ENCODE peak calls at places on chromosomes 7 and 10, in six cellular contexts. E is lower lobe of right lung; G is IMR-90; C is effector memory CD4-positive, alpha-beta T cell; B is neuronal stem cell; X is esophagus squamous epithelium. U is an unnamed sample. For H3K9me3, the result is how much of the 10 kb centered on the place peaks cover.

GRCh38 chr7:88260700-88261099 is 40.9 kb upstream of the SRI start:
- DNase-seq in E (no peak), G (no peak), C (no peak), B (no peak), X (no peak), U (no peak)

GRCh38 chr10:74063256-74063655 is 65.3 kb downstream of the VCL start:
- DNase-seq in E (no peak), G (peak), C (no peak), B (no peak), X (no peak), U (no peak)

GRCh38 chr10:86149264-86149663 is 217.3 kb downstream of the GRID1 start:
- DNase-seq in E (no peak), G (no peak), C (no peak), B (peak), X (no peak), U (no peak)

GRCh38 chr10:69239106-69239505 is 19.0 kb downstream of the HKDC1 start:
- DNase-seq in E (no peak), G (no peak), C (no peak), B (no peak), X (no peak), U (no peak)

GRCh38 chr7:108716783-108717182 is 147.1 kb downstream of the DNAJB9 start:
- DNase-seq in E (no peak), G (peak), C (no peak), B (no peak), X (no peak), U (no peak)

GRCh38 chr10:29344073-29344820 is 55.4 kb downstream of the LYZL1 start:
- DNase-seq in E (no peak), G (peak), C (no peak), B (no peak), X (no peak), U (peak)

GRCh38 chr10:48667960-48668541 is 16.6 kb upstream of the WDFY4 start:
- DNase-seq in E (no peak), G (no peak), C (no peak), B (no peak), X (no peak), U (no peak)

GRCh38 chr10:34407227-34407626 is 407.9 kb downstream of the PARD3 start:
- DNase-seq in E (no peak), G (peak), C (no peak), B (no peak), X (no peak), U (no peak)

GRCh38 chr7:42198974-42199668 is 37.9 kb downstream of the GLI3 start:
- DNase-seq in E (no peak), G (no peak), C (no peak), B (no peak), X (no peak), U (no peak)

GRCh38 chr7:113299748-113300147 is 181.4 kb upstream of the SMIM30 start:
- DNase-seq in E (no peak), G (no peak), C (no peak), B (no peak), X (no peak), U (no peak)

GRCh38 chr7:80641548-80641947 is 3.1 kb downstream of the CD36 start:
- DNase-seq in E (no peak), G (peak), C (no peak), B (no peak), X (no peak), U (no peak)

GRCh38 chr10:75396861-75397570 is 4.5 kb downstream of the ZNF503 start:
- DNase-seq in E (peak), G (no peak), C (no peak), B (peak), X (no peak), U (no peak)

GRCh38 chr7:120691915-120692314 is 166.0 kb downstream of the TSPAN12 start:
- DNase-seq in E (no peak), G (no peak), C (no peak), B (no peak), X (no peak), U (no peak)

GRCh38 chr7:2474813-2475677 is 1.2 kb downstream of the GRIFIN start:
- DNase-seq in E (no peak), G (no peak), C (no peak), B (no peak), X (no peak), U (no peak)

GRCh38 chr10:128005858-128006257 is 99.0 kb downstream of the PTPRE start:
- DNase-seq in E (no peak), G (no peak), C (no peak), B (no peak), X (no peak), U (no peak)

GRCh38 chr10:90742189-90742588 is 115.7 kb downstream of the HTR7 start:
- DNase-seq in E (no peak), G (peak), C (no peak), B (no peak), X (no peak), U (peak)

GRCh38 chr7:1942026-1942703 is 272.1 kb downstream of the ELFN1 start:
- DNase-seq in E (peak), G (no peak), C (no peak), B (no peak), X (no peak), U (no peak)

GRCh38 chr10:75043256-75044121 is 68.0 kb upstream of the SAMD8 start:
- DNase-seq in E (no peak), G (no peak), C (peak), B (no peak), X (no peak), U (no peak)

GRCh38 chr7:142364551-142364950 is 106.7 kb upstream of the PRSS58 start:
- DNase-seq in E (no peak), G (no peak), C (no peak), B (no peak), X (no peak), U (no peak)

GRCh38 chr10:11898372-11899066 is 75.4 kb downstream of the PROSER2 start:
- DNase-seq in E (peak), G (peak), C (no peak), B (no peak), X (no peak), U (no peak)

GRCh38 chr7:157047148-157047547 is 36.7 kb upstream of the MNX1 start:
- DNase-seq in E (no peak), G (no peak), C (no peak), B (no peak), X (no peak), U (no peak)

GRCh38 chr7:55205124-55205955 is 159.8 kb upstream of the LANCL2 start:
- DNase-seq in E (no peak), G (no peak), C (no peak), B (no peak), X (no peak), U (no peak)

GRCh38 chr7:132004528-132004927 is 448.1 kb upstream of the PODXL start:
- DNase-seq in E (no peak), G (no peak), C (no peak), B (no peak), X (no peak), U (no peak)

GRCh38 chr7:108351715-108352114 is 104.5 kb downstream of the NRCAM start:
- DNase-seq in E (no peak), G (no peak), C (no peak), B (no peak), X (no peak), U (no peak)

GRCh38 chr7:47940482-47941001 is 7.7 kb downstream of the PKD1L1 start:
- DNase-seq in E (no peak), G (peak), C (no peak), B (no peak), X (no peak), U (no peak)

GRCh38 chr10:43407148-43407575 is 1.8 kb downstream of the HNRNPF start:
- DNase-seq in E (peak), G (peak), C (peak), B (no peak), X (no peak), U (peak)

GRCh38 chr7:71484381-71484780 is 352.4 kb downstream of the GALNT17 start:
- DNase-seq in E (no peak), G (no peak), C (no peak), B (no peak), X (no peak), U (no peak)

GRCh38 chr10:31602541-31603244 is 283.7 kb downstream of the ZEB1 start:
- DNase-seq in E (peak), G (peak), C (no peak), B (peak), X (no peak), U (peak)

GRCh38 chr10:118238573-118239240 is 103.4 kb downstream of the FAM204A start:
- DNase-seq in E (no peak), G (peak), C (no peak), B (no peak), X (no peak), U (no peak)

GRCh38 chr7:54252256-54253035 is 289.7 kb upstream of the VSTM2A start:
- DNase-seq in E (no peak), G (no peak), C (no peak), B (no peak), X (no peak), U (no peak)

GRCh38 chr7:106779877-106780276 is 85.2 kb upstream of the PIK3CG start:
- DNase-seq in E (no peak), G (no peak), C (no peak), B (no peak), X (no peak), U (no peak)

GRCh38 chr10:3735175-3735574 is 49.8 kb downstream of the KLF6 start:
- DNase-seq in E (no peak), G (no peak), C (no peak), B (no peak), X (no peak), U (peak)

GRCh38 chr7:27241189-27242045 is 1.2 kb upstream of the EVX1 start:
- DNase-seq in E (no peak), G (no peak), C (no peak), B (no peak), X (no peak), U (no peak)

GRCh38 chr7:27243340-27244163 is 950 bp downstream of the EVX1 start:
- DNase-seq in E (no peak), G (no peak), C (no peak), B (no peak), X (no peak), U (no peak)

GRCh38 chr7:27239780-27240731 is 2.5 kb upstream of the EVX1 start:
- DNase-seq in E (no peak), G (no peak), C (no peak), B (no peak), X (no peak), U (no peak)

GRCh38 chr7:27242580-27243339 is at the start of gene EVX1:
- DNase-seq in E (no peak), G (peak), C (no peak), B (no peak), X (no peak), U (no peak)

GRCh38 chr7:27242046-27242579 is 489 bp upstream of the EVX1 start:
- DNase-seq in E (no peak), G (no peak), C (no peak), B (no peak), X (no peak), U (no peak)
- H3K9me3 ChIP-seq in E (under half), G (under half), C (under half), B (under half), X (under half), U (under half)

GRCh38 chr10:22003964-22004281 is 393 bp upstream of the DNAJC1 start:
- DNase-seq in E (no peak), G (no peak), C (no peak), B (no peak), X (no peak), U (no peak)
- H3K4me3 ChIP-seq in E (peak), G (peak), C (peak), B (peak), X (peak), U (peak)

GRCh38 chr10:130396044-130396443 is 259.9 kb downstream of the GLRX3 start:
- DNase-seq in E (no peak), G (no peak), C (no peak), B (no peak), X (no peak), U (peak)
- H3K9me3 ChIP-seq in E (under half), G (under half), C (under half), B (under half), X (under half), U (under half)

GRCh38 chr10:6086375-6087233 is 2.2 kb upstream of the RBM17 start:
- DNase-seq in E (peak), G (peak), C (peak), B (peak), X (peak), U (peak)
- H3K4me3 ChIP-seq in E (peak), G (no peak), C (peak), B (no peak), X (no peak), U (no peak)

GRCh38 chr10:84294766-84295447 is 33.5 kb upstream of the CCSER2 start:
- DNase-seq in E (no peak), G (peak), C (no peak), B (no peak), X (no peak), U (no peak)
- H3K9me3 ChIP-seq in E (under half), G (under half), C (under half), B (under half), X (under half), U (under half)